ENCODE peak calls at places on chromosomes 1 and 21, in nine cellular contexts. S is spleen, C is HCT116, B is GM12878, J is stomach, P is transverse colon, K is endothelial cell of umbilical vein, Y is prostate gland, Q is sigmoid colon. L is an unnamed sample.

GRCh38 chr1:240190881-240191385 is 99.2 kb downstream of the FMN2 start:
- DNase-seq in J (no peak), B (no peak), C (no peak), Y (no peak), Q (peak; percentile 71), K (no peak), S (no peak), P (peak; percentile 15), L (no peak)

GRCh38 chr1:24951337-24951736 is 21.3 kb upstream of the RUNX3 start:
- DNase-seq in P (no peak), C (no peak), B (no peak), Q (no peak), K (no peak), Y (no peak), S (peak; percentile 41), J (no peak), L (no peak)

GRCh38 chr21:38039841-38040240 is 123.6 kb upstream of the KCNJ6 start:
- DNase-seq in B (no peak), P (no peak), S (no peak), J (no peak), Q (no peak), C (no peak), K (no peak), Y (no peak), L (no peak)

GRCh38 chr1:1109743-1110142 is 6.1 kb downstream of the C1orf159 start:
- DNase-seq in C (no peak), S (peak; percentile 20), Y (no peak), K (peak; percentile 36), Q (peak; percentile 36), J (peak; percentile 77), B (no peak), P (peak; percentile 89), L (no peak)

GRCh38 chr1:24900985-24901781 is 28.9 kb downstream of the RUNX3 start:
- DNase-seq in J (peak; percentile 17), P (peak; percentile 6), S (no peak), B (no peak), C (no peak), Q (no peak), Y (no peak), K (no peak), L (no peak)

GRCh38 chr1:24914226-24915069 is 15.6 kb downstream of the RUNX3 start:
- DNase-seq in P (peak; percentile 57), B (no peak), C (no peak), K (no peak), J (no peak), Q (no peak), S (no peak), Y (no peak), L (no peak)

GRCh38 chr1:39620659-39621165 is 18.7 kb downstream of the HEYL start:
- DNase-seq in Q (no peak), S (no peak), K (no peak), Y (no peak), C (no peak), J (no peak), B (no peak), P (no peak), L (no peak)

GRCh38 chr1:179080866-179081695 is 789 bp upstream of the TOR3A start:
- DNase-seq in K (no peak), J (no peak), B (no peak), S (no peak), C (no peak), Q (no peak), Y (no peak), P (no peak), L (no peak)

GRCh38 chr1:15768388-15768787 is 9.8 kb downstream of the FBLIM1 start:
- DNase-seq in P (no peak), Y (no peak), J (no peak), C (no peak), Q (no peak), S (no peak), K (no peak), B (no peak), L (no peak)

GRCh38 chr1:165900576-165901380 is 73.4 kb downstream of the UCK2 start:
- DNase-seq in Q (no peak), K (peak; percentile 90), C (no peak), J (peak; percentile 86), S (no peak), Y (peak; percentile 64), B (no peak), P (no peak), L (no peak)

GRCh38 chr1:204264805-204265204 is 51.0 kb upstream of the GOLT1A start:
- DNase-seq in S (no peak), Q (no peak), Y (no peak), C (no peak), J (no peak), P (no peak), B (no peak), K (no peak), L (no peak)

GRCh38 chr1:204268101-204268500 is 54.3 kb upstream of the GOLT1A start:
- DNase-seq in Y (no peak), Q (no peak), C (no peak), B (no peak), S (peak; percentile 32), J (no peak), P (no peak), K (no peak), L (no peak)

GRCh38 chr1:204265665-204266064 is 51.9 kb upstream of the GOLT1A start:
- DNase-seq in S (no peak), Q (no peak), B (no peak), C (no peak), K (no peak), P (no peak), J (peak; percentile 40), Y (no peak), L (no peak)

GRCh38 chr1:204267191-204267601 is 53.4 kb upstream of the GOLT1A start:
- DNase-seq in Y (no peak), S (peak; percentile 44), J (no peak), K (no peak), C (no peak), P (no peak), B (no peak), Q (no peak), L (no peak)

GRCh38 chr1:204266504-204267034 is 52.8 kb upstream of the GOLT1A start:
- DNase-seq in K (no peak), J (peak; percentile 60), P (peak; percentile 64), B (no peak), C (no peak), Y (no peak), Q (no peak), S (peak; percentile 16), L (no peak)
- TF ChIP-seq POLR2AphosphoS5 in K (no peak), J (peak; percentile 55), P (no peak), B (no peak), C (no peak), Y (no peak), Q (no peak), S (no peak), L (no peak)

DNA sequence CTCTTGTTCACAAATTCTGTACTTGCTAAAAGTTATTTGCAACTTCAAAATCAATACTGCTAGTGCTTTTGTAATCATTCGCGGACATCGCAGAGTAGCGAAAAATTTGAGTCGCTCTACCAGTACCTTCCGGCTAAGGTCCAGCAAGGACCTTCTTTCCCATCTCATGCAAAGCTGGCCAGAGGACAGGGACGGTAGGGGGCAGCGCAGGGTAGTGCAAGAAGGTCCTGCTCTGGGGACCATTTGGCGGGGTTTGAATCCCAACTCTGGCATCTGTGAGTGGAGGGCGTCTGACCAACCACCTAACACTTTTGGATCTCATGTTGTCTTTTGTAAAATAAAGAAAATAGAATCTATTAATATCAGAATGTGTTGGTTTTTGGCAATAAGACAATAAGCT is 258.3 kb downstream of the SPATA17 start:
- DNase-seq in K (no peak), C (no peak), P (no peak), S (no peak), J (no peak), Q (no peak), B (no peak), Y (no peak), L (no peak)
- TF ChIP-seq CTCF in K (no peak), C (peak; percentile 43), P (no peak), S (no peak), J (no peak), Q (no peak), B (no peak), Y (no peak), L (no peak)

DNA sequence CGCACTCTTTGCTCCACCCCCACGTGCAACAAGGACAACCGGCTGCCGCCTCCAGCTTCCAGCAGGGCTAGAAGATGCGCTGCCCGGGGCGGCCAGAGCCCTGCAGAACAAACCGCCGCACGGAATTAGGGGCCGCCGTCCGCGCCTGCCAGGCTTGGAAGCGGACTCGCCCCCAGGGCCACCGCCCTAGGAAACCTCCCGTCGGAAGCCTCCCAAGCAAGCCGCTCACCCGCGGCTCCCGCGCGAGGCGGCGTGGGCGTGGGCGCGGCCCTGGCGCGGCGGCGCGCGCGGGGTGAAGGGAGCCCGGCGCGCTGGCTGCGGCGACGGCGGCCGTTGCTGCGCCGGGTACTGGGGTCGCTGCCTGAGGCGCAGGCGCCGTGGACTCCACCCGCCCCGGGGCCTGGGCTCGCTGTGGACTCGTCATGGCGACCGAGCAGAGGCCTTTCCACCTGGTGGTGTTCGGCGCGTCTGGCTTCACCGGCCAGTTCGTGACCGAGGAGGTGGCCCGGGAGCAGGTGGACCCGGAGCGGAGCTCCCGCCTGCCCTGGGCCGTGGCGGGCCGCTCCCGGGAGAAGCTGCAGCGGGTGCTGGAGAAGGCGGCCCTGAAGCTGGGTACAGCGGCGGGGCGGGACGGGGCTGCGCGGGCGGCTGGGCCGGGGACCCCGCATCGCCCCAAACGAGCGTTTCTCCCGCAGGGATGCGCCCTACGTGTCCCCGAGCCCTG is at the start of gene SCCPDH:
- DNase-seq in Y (peak; percentile 43), C (no peak), J (peak; percentile 68), K (peak; percentile 79), Q (peak; percentile 84), B (no peak), S (peak; percentile 91), P (peak; percentile 72), L (peak; percentile 58)
- TF ChIP-seq POLR2A in Y (no peak), C (no peak), J (no peak), K (peak; percentile 83), Q (no peak), B (peak; percentile 91), S (no peak), P (peak; percentile 45), L (no peak)

DNA sequence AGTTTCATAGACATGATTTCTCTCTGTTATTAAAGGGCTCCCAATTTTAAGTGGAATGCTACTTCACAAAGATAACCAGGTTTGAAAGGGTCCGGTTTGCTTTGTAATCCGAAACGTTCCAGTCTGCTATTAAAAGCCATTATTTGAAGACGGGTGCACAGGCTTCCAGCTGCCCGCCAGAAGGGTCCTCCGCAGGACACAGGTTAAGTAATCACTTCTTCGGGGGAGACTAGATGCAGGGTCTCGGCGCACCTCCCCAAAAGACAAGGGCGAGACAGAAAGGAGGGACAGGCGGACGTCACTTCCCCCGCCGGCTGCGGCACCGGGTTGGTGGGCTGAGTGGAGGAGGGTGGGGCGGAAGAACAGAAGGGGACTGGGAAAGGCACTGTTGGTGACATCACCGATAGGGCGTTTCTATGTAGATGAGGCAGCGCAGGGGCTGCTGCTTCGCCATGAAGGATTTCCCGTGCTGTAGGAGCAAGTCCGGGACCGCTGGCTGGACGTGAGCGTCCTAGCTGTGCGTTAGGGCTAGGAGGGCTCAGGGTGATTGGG is 8.9 kb downstream of the RNU1-2 start:
- DNase-seq in B (peak; percentile 85), C (peak; percentile 97), K (peak; percentile 99), Q (peak; percentile 100), S (peak; percentile 100), J (peak; percentile 99), P (peak; percentile 100), Y (peak; percentile 100), L (peak; percentile 99)
- TF ChIP-seq POLR2AphosphoS5 in B (no peak), C (no peak), K (no peak), Q (peak; percentile 98), S (no peak), J (no peak), P (no peak), Y (peak; percentile 99), L (peak; percentile 96)